ENCODE peak calls at places on chromosome 20, in four cellular contexts. One of them, this sample, is unnamed.

GRCh38 chr20:11260611-11261010 is 586.8 kb upstream of the JAG1 start:
- DNase-seq in AG04450: no peak
- DNase-seq in AG09319: no peak
- DNase-seq in fibroblast of villous mesenchyme: no peak
- DNase-seq in this sample: no peak

GRCh38 chr20:59006864-59007757 is at the start of gene CTSZ:
- DNase-seq in AG04450: no peak
- DNase-seq in AG09319: no peak
- DNase-seq in fibroblast of villous mesenchyme: peak; percentile 37
- DNase-seq in this sample: peak; percentile 83

GRCh38 chr20:50415516-50416268 is 94.5 kb upstream of the PTPN1 start:
- DNase-seq in AG04450: no peak
- DNase-seq in AG09319: peak; percentile 87
- DNase-seq in fibroblast of villous mesenchyme: peak; percentile 97
- DNase-seq in this sample: no peak

GRCh38 chr20:6489361-6490154 is 277.9 kb upstream of the BMP2 start:
- DNase-seq in AG04450: no peak
- DNase-seq in AG09319: no peak
- DNase-seq in fibroblast of villous mesenchyme: peak; percentile 59
- DNase-seq in this sample: no peak

GRCh38 chr20:62313460-62314338 is 10.9 kb downstream of the ADRM1 start:
- DNase-seq in AG04450: no peak
- DNase-seq in AG09319: no peak
- DNase-seq in fibroblast of villous mesenchyme: no peak
- DNase-seq in this sample: no peak

GRCh38 chr20:59205044-59205443 is 41.4 kb downstream of the ZNF831 start:
- DNase-seq in AG04450: no peak
- DNase-seq in AG09319: no peak
- DNase-seq in fibroblast of villous mesenchyme: no peak
- DNase-seq in this sample: no peak

GRCh38 chr20:53903652-53903987 is 166.8 kb downstream of the BCAS1 start:
- DNase-seq in AG04450: no peak
- DNase-seq in AG09319: no peak
- DNase-seq in fibroblast of villous mesenchyme: no peak
- DNase-seq in this sample: no peak

GRCh38 chr20:53343433-53343832 is 250.2 kb downstream of the ZNF217 start:
- DNase-seq in AG04450: no peak
- DNase-seq in AG09319: no peak
- DNase-seq in fibroblast of villous mesenchyme: no peak
- DNase-seq in this sample: no peak

GRCh38 chr20:7470912-7471311 is 469.3 kb downstream of the HAO1 start:
- DNase-seq in AG04450: no peak
- DNase-seq in AG09319: no peak
- DNase-seq in fibroblast of villous mesenchyme: no peak
- DNase-seq in this sample: no peak

GRCh38 chr20:61887694-61888093 is 178.0 kb downstream of the TAF4 start:
- DNase-seq in AG04450: no peak
- DNase-seq in AG09319: no peak
- DNase-seq in fibroblast of villous mesenchyme: no peak
- DNase-seq in this sample: no peak

GRCh38 chr20:6746901-6747609 is 20.4 kb upstream of the BMP2 start:
- DNase-seq in AG04450: no peak
- DNase-seq in AG09319: no peak
- DNase-seq in fibroblast of villous mesenchyme: no peak
- DNase-seq in this sample: no peak

GRCh38 chr20:49230021-49230420 is 10.8 kb downstream of the DDX27 start:
- DNase-seq in AG04450: no peak
- DNase-seq in AG09319: no peak
- DNase-seq in fibroblast of villous mesenchyme: no peak
- DNase-seq in this sample: no peak
- TF ChIP-seq CTCF in AG04450: no peak
- TF ChIP-seq CTCF in AG09319: no peak
- TF ChIP-seq CTCF in fibroblast of villous mesenchyme: no peak
- TF ChIP-seq CTCF in this sample: no peak

GRCh38 chr20:32945710-32946221 is 58.5 kb downstream of the SUN5 start:
- DNase-seq in AG04450: peak; percentile 3
- DNase-seq in AG09319: no peak
- DNase-seq in fibroblast of villous mesenchyme: peak; percentile 34
- DNase-seq in this sample: no peak

GRCh38 chr20:32946629-32947028 is 57.6 kb downstream of the SUN5 start:
- DNase-seq in AG04450: no peak
- DNase-seq in AG09319: no peak
- DNase-seq in fibroblast of villous mesenchyme: no peak
- DNase-seq in this sample: no peak

GRCh38 chr20:32941155-32941885 is 62.9 kb downstream of the SUN5 start:
- DNase-seq in AG04450: no peak
- DNase-seq in AG09319: peak; percentile 10
- DNase-seq in fibroblast of villous mesenchyme: no peak
- DNase-seq in this sample: no peak

DNA sequence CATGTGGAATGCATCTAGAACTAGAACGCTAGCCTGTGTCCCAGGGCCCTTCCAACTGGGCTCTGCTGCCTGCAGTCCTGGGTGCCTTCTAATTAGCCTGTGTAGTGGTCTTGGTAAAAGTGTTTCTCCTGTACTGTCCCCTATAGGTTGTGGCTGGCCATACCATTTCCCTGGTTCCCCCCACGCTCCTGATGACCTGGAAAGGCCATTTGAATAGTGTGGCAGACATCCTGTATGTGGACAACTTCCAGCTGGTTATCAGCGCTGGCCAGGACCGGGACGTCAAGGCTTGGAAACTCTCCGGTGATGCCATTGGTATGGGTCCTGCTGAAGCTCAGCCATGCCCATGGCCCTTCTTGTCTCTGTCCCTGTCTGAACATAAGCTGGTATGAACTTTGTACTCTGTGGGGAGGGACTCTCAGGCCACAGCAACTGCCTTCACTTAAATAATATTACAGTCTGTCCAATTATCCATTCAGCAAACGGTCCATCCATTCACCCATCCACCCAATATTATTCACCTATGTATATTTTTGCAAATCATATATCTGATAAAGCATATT is 60.7 kb downstream of the SUN5 start:
- DNase-seq in AG04450: no peak
- DNase-seq in AG09319: no peak
- DNase-seq in fibroblast of villous mesenchyme: no peak
- DNase-seq in this sample: no peak
- TF ChIP-seq CTCF in AG04450: no peak
- TF ChIP-seq CTCF in AG09319: no peak
- TF ChIP-seq CTCF in fibroblast of villous mesenchyme: no peak
- TF ChIP-seq CTCF in this sample: no peak

GRCh38 chr20:32823078-32823477 is 3.3 kb downstream of the MAPRE1 start:
- DNase-seq in AG04450: peak; percentile 39
- DNase-seq in AG09319: no peak
- DNase-seq in fibroblast of villous mesenchyme: peak; percentile 92
- DNase-seq in this sample: no peak

GRCh38 chr20:32820698-32821378 is 1.1 kb downstream of the MAPRE1 start:
- DNase-seq in AG04450: no peak
- DNase-seq in AG09319: no peak
- DNase-seq in fibroblast of villous mesenchyme: peak; percentile 11
- DNase-seq in this sample: no peak

GRCh38 chr20:32822189-32822588 is 2.4 kb downstream of the MAPRE1 start:
- DNase-seq in AG04450: no peak
- DNase-seq in AG09319: no peak
- DNase-seq in fibroblast of villous mesenchyme: peak; percentile 51
- DNase-seq in this sample: no peak

GRCh38 chr20:32823737-32824588 is 4.2 kb downstream of the MAPRE1 start:
- DNase-seq in AG04450: no peak
- DNase-seq in AG09319: no peak
- DNase-seq in fibroblast of villous mesenchyme: peak; percentile 67
- DNase-seq in this sample: no peak

DNA sequence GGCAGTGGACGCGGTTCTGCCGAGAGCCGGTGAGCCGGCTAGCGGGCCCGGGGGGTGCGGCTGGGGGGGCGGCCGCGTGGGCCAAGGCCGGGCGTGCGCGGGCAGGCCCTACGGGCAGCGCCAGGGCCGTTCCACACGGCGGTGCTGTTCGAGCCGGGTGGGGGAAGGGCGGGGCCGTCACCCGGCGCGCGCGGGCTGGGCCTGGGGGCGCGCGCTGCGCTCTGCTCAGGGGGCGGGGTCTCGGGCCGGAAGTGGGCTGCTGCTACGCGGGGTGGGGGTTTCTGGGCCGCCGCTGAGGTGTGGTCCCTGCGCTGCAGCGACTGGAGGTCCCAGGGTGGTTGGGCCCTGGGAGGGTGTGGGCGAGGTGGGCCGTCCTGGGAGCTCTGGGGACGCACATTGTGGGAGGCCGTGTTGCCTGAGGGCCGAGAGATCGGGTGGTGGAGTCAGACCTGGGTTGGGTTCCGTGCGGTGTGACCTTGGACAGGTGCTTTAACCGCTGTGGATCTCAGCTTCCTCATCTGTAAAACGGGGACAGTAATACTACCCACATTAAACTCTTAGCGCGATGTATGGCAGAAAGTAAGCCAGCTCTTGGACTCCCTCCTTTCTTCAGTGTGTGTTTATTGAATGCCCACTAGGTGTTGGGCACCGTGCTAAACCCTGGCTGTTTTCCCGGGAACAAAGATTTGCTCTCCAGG is 395 bp downstream of the MAPRE1 start:
- DNase-seq in AG04450: no peak
- DNase-seq in AG09319: no peak
- DNase-seq in fibroblast of villous mesenchyme: peak; percentile 66
- DNase-seq in this sample: peak; percentile 82
- TF ChIP-seq CTCF in AG04450: no peak
- TF ChIP-seq CTCF in AG09319: no peak
- TF ChIP-seq CTCF in fibroblast of villous mesenchyme: peak; percentile 9
- TF ChIP-seq CTCF in this sample: no peak

GRCh38 chr20:34110025-34111013 is 1.7 kb downstream of the EIF2S2 start:
- DNase-seq in AG04450: no peak
- DNase-seq in AG09319: no peak
- DNase-seq in fibroblast of villous mesenchyme: peak; percentile 61
- DNase-seq in this sample: peak; percentile 37
- TF ChIP-seq CTCF in AG04450: no peak
- TF ChIP-seq CTCF in AG09319: no peak
- TF ChIP-seq CTCF in fibroblast of villous mesenchyme: no peak
- TF ChIP-seq CTCF in this sample: peak; percentile 16

DNA sequence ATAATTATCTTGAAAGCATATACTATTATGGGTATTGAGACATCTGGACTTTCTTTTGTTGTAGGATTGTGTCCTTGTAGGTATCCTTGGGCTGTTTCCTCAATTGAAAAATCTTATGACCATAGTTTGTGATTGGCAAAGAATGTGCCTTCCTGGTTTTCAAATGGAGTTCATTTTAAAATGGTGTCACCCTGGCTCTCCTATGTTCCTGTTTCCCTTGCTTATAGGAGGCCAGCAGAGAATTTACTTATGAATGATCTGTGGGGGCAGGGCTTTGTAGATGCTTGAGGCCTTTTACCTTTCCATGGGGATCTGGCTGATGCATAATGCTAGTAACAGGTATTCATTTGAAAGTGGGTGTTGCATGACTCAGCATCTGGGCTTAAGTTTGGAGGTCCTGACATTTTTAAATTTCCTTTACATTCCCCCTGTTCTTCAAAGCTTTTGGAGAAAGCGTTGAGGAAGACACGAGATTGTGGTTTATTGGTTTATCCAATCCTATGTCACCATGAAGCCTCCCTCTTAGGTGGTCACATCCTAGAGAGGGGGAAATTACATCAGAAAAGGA is 135.0 kb upstream of the PROKR2 start:
- DNase-seq in AG04450: no peak
- DNase-seq in AG09319: no peak
- DNase-seq in fibroblast of villous mesenchyme: no peak
- DNase-seq in this sample: no peak
- TF ChIP-seq CTCF in AG04450: no peak
- TF ChIP-seq CTCF in AG09319: no peak
- TF ChIP-seq CTCF in fibroblast of villous mesenchyme: no peak
- TF ChIP-seq CTCF in this sample: no peak

DNA sequence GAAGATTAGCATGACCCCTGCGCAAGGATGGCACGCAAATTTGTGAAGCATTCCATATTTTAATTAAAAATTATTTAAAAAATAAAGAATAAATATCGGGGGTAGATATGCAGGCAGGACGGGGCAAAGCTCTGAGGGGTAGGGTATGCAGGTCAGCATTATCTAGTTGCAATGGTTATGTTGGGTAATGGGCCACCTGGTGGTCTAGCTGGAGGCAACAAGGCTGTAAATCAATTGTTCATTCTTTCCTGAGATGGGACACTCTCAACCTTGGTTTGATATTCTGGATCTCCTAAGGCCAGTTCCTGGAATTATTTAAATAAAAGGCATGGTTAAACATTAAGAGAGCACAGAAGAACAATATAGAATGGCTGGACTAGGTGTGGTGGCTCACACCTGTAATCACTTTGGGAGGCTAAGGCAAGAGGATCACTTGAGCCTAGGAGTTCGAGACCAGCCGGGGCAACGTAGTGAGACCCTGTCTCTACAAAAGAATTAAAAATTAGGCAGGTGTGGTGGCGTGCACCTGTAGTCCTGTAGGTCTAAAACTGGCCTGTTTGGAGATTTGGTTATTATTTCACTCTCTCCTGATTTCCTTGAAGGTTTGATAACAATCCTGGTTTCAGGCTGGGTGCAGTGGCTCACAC is 15.5 kb downstream of the SRSF6 start:
- DNase-seq in AG04450: no peak
- DNase-seq in AG09319: no peak
- DNase-seq in fibroblast of villous mesenchyme: no peak
- DNase-seq in this sample: no peak
- TF ChIP-seq CTCF in AG04450: no peak
- TF ChIP-seq CTCF in AG09319: no peak
- TF ChIP-seq CTCF in fibroblast of villous mesenchyme: no peak
- TF ChIP-seq CTCF in this sample: no peak

GRCh38 chr20:41411458-41411857 is 44.8 kb upstream of the EMILIN3 start:
- DNase-seq in AG04450: no peak
- DNase-seq in AG09319: peak; percentile 24
- DNase-seq in fibroblast of villous mesenchyme: peak; percentile 54
- DNase-seq in this sample: no peak
- TF ChIP-seq CTCF in AG04450: peak; percentile 55
- TF ChIP-seq CTCF in AG09319: peak; percentile 42
- TF ChIP-seq CTCF in fibroblast of villous mesenchyme: peak; percentile 38
- TF ChIP-seq CTCF in this sample: peak; percentile 26

GRCh38 chr20:20665933-20666332 is 46.5 kb downstream of the RALGAPA2 start:
- DNase-seq in AG04450: no peak
- DNase-seq in AG09319: no peak
- DNase-seq in fibroblast of villous mesenchyme: no peak
- DNase-seq in this sample: no peak

GRCh38 chr20:20666359-20666758 is 46.1 kb downstream of the RALGAPA2 start:
- DNase-seq in AG04450: no peak
- DNase-seq in AG09319: no peak
- DNase-seq in fibroblast of villous mesenchyme: no peak
- DNase-seq in this sample: no peak

GRCh38 chr20:20665200-20665599 is 47.2 kb downstream of the RALGAPA2 start:
- DNase-seq in AG04450: no peak
- DNase-seq in AG09319: no peak
- DNase-seq in fibroblast of villous mesenchyme: no peak
- DNase-seq in this sample: no peak

GRCh38 chr20:20663841-20664240 is 48.6 kb downstream of the RALGAPA2 start:
- DNase-seq in AG04450: no peak
- DNase-seq in AG09319: no peak
- DNase-seq in fibroblast of villous mesenchyme: no peak
- DNase-seq in this sample: no peak

GRCh38 chr20:20664795-20665194 is 47.6 kb downstream of the RALGAPA2 start:
- DNase-seq in AG04450: no peak
- DNase-seq in AG09319: no peak
- DNase-seq in fibroblast of villous mesenchyme: peak; percentile 11
- DNase-seq in this sample: peak; percentile 34
- TF ChIP-seq CTCF in AG04450: no peak
- TF ChIP-seq CTCF in AG09319: peak; percentile 11
- TF ChIP-seq CTCF in fibroblast of villous mesenchyme: peak; percentile 34
- TF ChIP-seq CTCF in this sample: peak; percentile 72

GRCh38 chr20:49046087-49046900 is at the start of gene CSE1L:
- DNase-seq in AG04450: peak; percentile 90
- DNase-seq in AG09319: peak; percentile 87
- DNase-seq in fibroblast of villous mesenchyme: peak; percentile 95
- DNase-seq in this sample: peak; percentile 97
- TF ChIP-seq CTCF in AG04450: peak; percentile 5
- TF ChIP-seq CTCF in AG09319: no peak
- TF ChIP-seq CTCF in fibroblast of villous mesenchyme: no peak
- TF ChIP-seq CTCF in this sample: no peak

This sample was measured in GM10248.